ENCODE peak calls at places on chromosome 10, in nine cellular contexts. H is SJSA1; E is hypothalamus; C is dorsolateral prefrontal cortex; L is HT1080; G is stimulated activated CD8-positive, alpha-beta memory T cell treated with anti-CD3 and anti-CD28 coated beads, Interleukin-2, amount 100 ng/mL, for 48 hours; D is EL; K is germinal center; W is stimulated activated CD4-positive, alpha-beta T cell treated with anti-CD3 and anti-CD28 coated beads, TNF-alpha, amount 100 ng/mL, for 4 hours. O is an unnamed sample.

GRCh38 chr10:30784521-30784895 is 155.0 kb upstream of the LYZL2 start:
- DNase-seq in K (no peak), W (no peak), G (no peak), C (no peak), L (no peak), E (no peak), H (peak; percentile 49), D (no peak), O (no peak)

GRCh38 chr10:42652860-42653259 is 14.5 kb upstream of the ZNF33B start:
- DNase-seq in C (no peak), D (no peak), K (no peak), G (no peak), W (no peak), L (no peak), E (no peak), H (no peak), O (no peak)

GRCh38 chr10:80477813-80478212 is 23.7 kb downstream of the TSPAN14 start:
- DNase-seq in W (no peak), G (no peak), E (no peak), D (peak; percentile 89), L (peak; percentile 95), H (peak; percentile 84), K (no peak), C (no peak), O (no peak)

GRCh38 chr10:48653347-48653746 is 31.3 kb upstream of the WDFY4 start:
- DNase-seq in E (no peak), K (no peak), G (no peak), W (no peak), D (no peak), H (no peak), C (no peak), L (no peak), O (no peak)

GRCh38 chr10:125158528-125159485 is 1.6 kb downstream of the CTBP2 start:
- DNase-seq in W (no peak), D (peak; percentile 70), C (peak; percentile 48), H (peak; percentile 80), L (peak; percentile 47), K (peak; percentile 51), G (no peak), E (no peak), O (peak; percentile 52)

GRCh38 chr10:132539431-132539839 is 1.8 kb downstream of the INPP5A start:
- DNase-seq in W (peak; percentile 26), C (no peak), K (no peak), G (no peak), D (no peak), H (no peak), L (no peak), E (no peak), O (peak; percentile 35)

GRCh38 chr10:104089621-104090020 is 3.9 kb upstream of the COL17A1 start:
- DNase-seq in E (no peak), H (no peak), D (no peak), K (no peak), L (no peak), G (no peak), W (no peak), C (no peak), O (no peak)

GRCh38 chr10:477620-478019 is 211.8 kb downstream of the DIP2C start:
- DNase-seq in H (no peak), L (no peak), K (no peak), W (no peak), C (no peak), G (no peak), D (no peak), E (no peak), O (no peak)

GRCh38 chr10:11339013-11339412 is 272.4 kb downstream of the USP6NL start:
- DNase-seq in E (no peak), D (no peak), C (no peak), G (no peak), K (no peak), H (no peak), W (no peak), L (no peak), O (no peak)

GRCh38 chr10:120387326-120387725 is 69.7 kb upstream of the PLPP4 start:
- DNase-seq in H (peak; percentile 6), G (no peak), K (no peak), C (no peak), D (peak; percentile 74), L (peak; percentile 91), E (no peak), W (no peak), O (no peak)

GRCh38 chr10:49334993-49335972 is 36.3 kb downstream of the C10orf71 start:
- DNase-seq in W (no peak), E (no peak), L (no peak), G (no peak), D (no peak), K (no peak), H (no peak), C (no peak), O (no peak)

GRCh38 chr10:44925224-44925623 is 14.1 kb downstream of the TMEM72 start:
- DNase-seq in C (no peak), W (no peak), L (peak; percentile 35), G (no peak), D (no peak), K (no peak), H (no peak), E (no peak), O (no peak)

GRCh38 chr10:78307576-78307975 is 273.9 kb downstream of the RPS24 start:
- DNase-seq in C (no peak), W (no peak), K (no peak), E (no peak), L (no peak), G (no peak), D (no peak), H (no peak), O (no peak)

GRCh38 chr10:131865223-131865917 is 35.4 kb upstream of the PPP2R2D start:
- DNase-seq in H (no peak), W (no peak), G (no peak), L (no peak), E (no peak), C (no peak), K (no peak), D (no peak), O (no peak)

GRCh38 chr10:31426425-31426824 is 107.4 kb downstream of the ZEB1 start:
- DNase-seq in D (peak; percentile 83), H (peak; percentile 39), G (no peak), K (no peak), C (no peak), W (no peak), L (peak; percentile 87), E (no peak), O (no peak)

GRCh38 chr10:114821915-114822770 is 563 bp downstream of the FHIP2A start:
- DNase-seq in K (peak; percentile 58), D (no peak), H (no peak), C (no peak), G (peak; percentile 9), L (peak; percentile 41), E (no peak), W (no peak), O (peak; percentile 42)

GRCh38 chr10:12780634-12781601 is 220.6 kb downstream of the CCDC3 start:
- DNase-seq in L (no peak), G (peak; percentile 13), K (no peak), W (no peak), D (no peak), C (no peak), H (no peak), E (no peak), O (peak; percentile 68)

GRCh38 chr10:48897438-48897790 is 42.2 kb downstream of the LRRC18 start:
- DNase-seq in W (no peak), G (no peak), K (no peak), E (no peak), H (no peak), L (no peak), C (no peak), D (no peak), O (no peak)

GRCh38 chr10:77960829-77961329 is 34.3 kb upstream of the DLG5 start:
- DNase-seq in W (no peak), D (no peak), H (no peak), K (no peak), G (no peak), E (no peak), L (no peak), C (no peak), O (no peak)

GRCh38 chr10:10780746-10781145 is 236.9 kb upstream of the CELF2 start:
- DNase-seq in H (no peak), W (no peak), D (peak; percentile 64), E (no peak), G (no peak), L (no peak), K (no peak), C (no peak), O (no peak)

O was measured in occipital lobe.